ENCODE peak calls at places on chromosomes 6 and 20, in four cellular contexts. L is HFFc6, P is fibroblast of pulmonary artery, M is GM13977. V is an unnamed sample.
A peak's percentile ranks its signal among the peaks of the same experiment; 100 is the strongest.

GRCh38 chr20:50704971-50705370 is 13.6 kb upstream of the RIPOR3 start:
- DNase-seq in L (peak; percentile 29), P (peak; percentile 53), M (no peak), V (no peak)

GRCh38 chr20:44089987-44090674 is 96.9 kb downstream of the JPH2 start:
- DNase-seq in L (peak; percentile 70), P (peak; percentile 71), M (peak; percentile 59), V (peak; percentile 60)

GRCh38 chr20:50678213-50678898 is 13.0 kb downstream of the RIPOR3 start:
- DNase-seq in L (no peak), P (peak; percentile 85), M (no peak), V (no peak)

GRCh38 chr20:2672446-2672845 is 8.4 kb upstream of the IDH3B start:
- DNase-seq in L (no peak), P (no peak), M (no peak), V (no peak)

GRCh38 chr6:11275598-11275997 is 43.1 kb upstream of the NEDD9 start:
- DNase-seq in L (no peak), P (no peak), M (peak; percentile 65), V (no peak)

GRCh38 chr20:50915424-50915823 is 15.8 kb downstream of the ADNP start:
- DNase-seq in L (peak; percentile 46), P (peak; percentile 70), M (no peak), V (peak; percentile 11)

GRCh38 chr6:156794963-156795362 is 17.8 kb downstream of the ARID1B start:
- DNase-seq in L (no peak), P (no peak), M (peak; percentile 52), V (no peak)

GRCh38 chr20:17611290-17611539 is 41.3 kb downstream of the DSTN start:
- DNase-seq in L (no peak), P (no peak), M (no peak), V (no peak)

GRCh38 chr6:168149015-168149414 is 70.0 kb upstream of the FRMD1 start:
- DNase-seq in L (no peak), P (no peak), M (no peak), V (no peak)

GRCh38 chr6:30824698-30825097 is 59.6 kb upstream of the DDR1 start:
- DNase-seq in L (no peak), P (no peak), M (no peak), V (no peak)

GRCh38 chr6:24720604-24721460 is 1.9 kb upstream of the C6orf62 start:
- DNase-seq in L (peak; percentile 100), P (peak; percentile 100), M (peak; percentile 96), V (peak; percentile 100)

GRCh38 chr6:90109141-90109540 is 187.5 kb downstream of the BACH2 start:
- DNase-seq in L (no peak), P (no peak), M (no peak), V (no peak)

GRCh38 chr6:166289181-166290061 is 18.8 kb downstream of the PRR18 start:
- DNase-seq in L (no peak), P (no peak), M (no peak), V (no peak)

GRCh38 chr6:24009319-24009718 is 116.7 kb upstream of the NRSN1 start:
- DNase-seq in L (no peak), P (no peak), M (no peak), V (no peak)

GRCh38 chr6:116971959-116972358 is 94.9 kb downstream of the RFX6 start:
- DNase-seq in L (peak; percentile 36), P (peak; percentile 56), M (peak; percentile 34), V (peak; percentile 42)

GRCh38 chr6:10658910-10659696 is 35.3 kb downstream of the C6orf52 start:
- DNase-seq in L (no peak), P (no peak), M (no peak), V (no peak)

GRCh38 chr20:25281541-25281991 is 33.7 kb downstream of the PYGB start:
- DNase-seq in L (no peak), P (no peak), M (no peak), V (no peak)

GRCh38 chr6:108866798-108867197 is 18.6 kb downstream of the ARMC2 start:
- DNase-seq in L (no peak), P (no peak), M (no peak), V (no peak)

GRCh38 chr6:39051399-39052122 is 3.0 kb downstream of the GLP1R start:
- DNase-seq in L (no peak), P (no peak), M (no peak), V (no peak)

GRCh38 chr6:145506554-145506953 is 228.8 kb downstream of the EPM2A start:
- DNase-seq in L (no peak), P (no peak), M (no peak), V (no peak)

GRCh38 chr20:875115-875514 is 41.0 kb downstream of the ANGPT4 start:
- DNase-seq in L (no peak), P (no peak), M (no peak), V (no peak)

GRCh38 chr6:34128045-34128444 is 17.8 kb downstream of the GRM4 start:
- DNase-seq in L (no peak), P (no peak), M (no peak), V (no peak)

GRCh38 chr6:50087231-50087954 is 37.7 kb upstream of the DEFB112 start:
- DNase-seq in L (no peak), P (peak; percentile 7), M (no peak), V (peak; percentile 44)

GRCh38 chr20:8454137-8454712 is 322.2 kb downstream of the PLCB1 start:
- DNase-seq in L (peak; percentile 96), P (peak; percentile 95), M (peak; percentile 22), V (peak; percentile 97)

GRCh38 chr6:39893286-39893685 is 41.0 kb downstream of the MOCS1 start:
- DNase-seq in L (no peak), P (no peak), M (no peak), V (no peak)

GRCh38 chr20:45781391-45781931 is 10.2 kb downstream of the WFDC3 start:
- DNase-seq in L (peak; percentile 90), P (peak; percentile 78), M (no peak), V (peak; percentile 65)

GRCh38 chr20:10670521-10671220 is 3.1 kb downstream of the JAG1 start:
- DNase-seq in L (no peak), P (no peak), M (peak; percentile 80), V (no peak)

GRCh38 chr6:42200035-42200434 is 5.3 kb upstream of the GUCA1B start:
- DNase-seq in L (peak; percentile 91), P (peak; percentile 91), M (no peak), V (peak; percentile 80)

GRCh38 chr6:112899541-112899940 is 552.4 kb downstream of the RFPL4B start:
- DNase-seq in L (no peak), P (no peak), M (no peak), V (peak; percentile 57)

GRCh38 chr6:117449549-117450439 is 24.1 kb upstream of the ROS1 start:
- DNase-seq in L (peak; percentile 62), P (peak; percentile 91), M (peak; percentile 25), V (peak; percentile 76)

GRCh38 chr6:159532155-159532554 is 160.9 kb downstream of the SOD2 start:
- DNase-seq in L (no peak), P (no peak), M (no peak), V (no peak)

GRCh38 chr6:159522877-159523547 is 170.0 kb downstream of the SOD2 start:
- DNase-seq in L (no peak), P (no peak), M (no peak), V (no peak)

GRCh38 chr6:159529820-159530405 is 163.1 kb downstream of the SOD2 start:
- DNase-seq in L (no peak), P (no peak), M (no peak), V (no peak)

GRCh38 chr6:159525445-159526031 is 167.5 kb downstream of the SOD2 start:
- DNase-seq in L (no peak), P (no peak), M (no peak), V (no peak)

GRCh38 chr6:159527351-159527750 is 165.7 kb downstream of the SOD2 start:
- DNase-seq in L (no peak), P (no peak), M (no peak), V (no peak)
- TF ChIP-seq CTCF in L (no peak), P (no peak), M (no peak), V (no peak)

GRCh38 chr6:149384464-149384863 is 15.6 kb upstream of the SUMO4 start:
- DNase-seq in L (no peak), P (no peak), M (no peak), V (no peak)
- TF ChIP-seq CTCF in L (no peak), P (no peak), M (no peak), V (no peak)

GRCh38 chr6:159268511-159268910 is 99.3 kb downstream of the FNDC1 start:
- DNase-seq in L (no peak), P (no peak), M (no peak), V (no peak)
- TF ChIP-seq CTCF in L (no peak), P (no peak), M (no peak), V (no peak)

GRCh38 chr20:6140947-6141346 is 18.1 kb upstream of the FERMT1 start:
- DNase-seq in L (peak; percentile 10), P (no peak), M (no peak), V (no peak)
- TF ChIP-seq CTCF in L (peak; percentile 56), P (peak; percentile 19), M (peak; percentile 23), V (peak; percentile 46)

DNA sequence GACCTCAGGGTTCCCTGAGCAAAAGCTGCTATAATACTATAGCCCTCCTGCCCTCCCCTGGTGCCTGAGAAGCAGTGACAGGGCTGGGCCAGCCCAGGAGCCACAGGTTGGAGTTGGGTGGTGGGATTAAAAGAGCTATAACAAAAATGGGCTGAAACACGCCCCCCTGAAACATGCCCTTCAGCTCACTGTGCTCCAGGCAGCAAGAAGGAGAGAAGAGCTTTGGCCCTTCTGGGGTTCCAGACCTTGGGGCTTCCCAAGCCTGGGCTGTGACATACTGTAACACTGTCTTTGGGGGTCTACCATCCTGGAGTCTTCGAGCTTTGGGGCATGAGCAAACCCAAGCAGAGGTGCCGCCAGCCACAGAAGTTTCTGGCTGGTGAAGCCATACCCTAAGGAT is 129.2 kb downstream of the HTR1B start:
- DNase-seq in L (no peak), P (no peak), M (no peak), V (no peak)
- TF ChIP-seq CTCF in L (no peak), P (no peak), M (no peak), V (no peak)